ENCODE peak calls at places on chromosomes 4 and X, in nine cellular contexts. L is HFF-Myc; S is A673; Y is CD4-positive, alpha-beta T cell; O is transverse colon; E is ovary; I is lower lobe of right lung; T is pancreas; J is osteocyte. H is an unnamed sample.

GRCh38 chr4:31084806-31085416 is 364.7 kb downstream of the PCDH7 start:
- DNase-seq in L (no peak), S (peak; percentile 51), Y (no peak), O (no peak), E (no peak), I (no peak), T (no peak), J (no peak), H (no peak)

GRCh38 chr4:156977435-156978160 is 6.0 kb upstream of the PDGFC start:
- DNase-seq in L (peak; percentile 89), S (no peak), Y (no peak), O (no peak), E (no peak), I (no peak), T (no peak), J (no peak), H (no peak)

GRCh38 chr4:141417387-141417786 is 196.7 kb downstream of the ZNF330 start:
- DNase-seq in L (no peak), S (no peak), Y (no peak), O (no peak), E (no peak), I (no peak), T (no peak), J (no peak), H (no peak)

GRCh38 chrX:150693782-150694574 is 782 bp downstream of the MTMR1 start:
- DNase-seq in L (peak; percentile 10), S (peak; percentile 19), Y (peak; percentile 27), O (peak; percentile 80), E (peak; percentile 30), I (peak; percentile 76), T (peak; percentile 79), J (no peak), H (no peak)

GRCh38 chrX:19291086-19291485 is 52.6 kb upstream of the PDHA1 start:
- DNase-seq in L (no peak), S (peak; percentile 58), Y (no peak), O (no peak), E (no peak), I (no peak), T (no peak), J (no peak), H (no peak)

GRCh38 chr4:148444296-148445070 is 2.3 kb upstream of the NR3C2 start:
- DNase-seq in L (no peak), S (peak; percentile 47), Y (peak; percentile 38), O (peak; percentile 40), E (peak; percentile 27), I (peak; percentile 60), T (peak; percentile 62), J (no peak), H (peak; percentile 71)

GRCh38 chr4:61572160-61572559 is 372.0 kb downstream of the ADGRL3 start:
- DNase-seq in L (no peak), S (no peak), Y (no peak), O (no peak), E (no peak), I (no peak), T (no peak), J (no peak), H (no peak)

GRCh38 chrX:54043696-54044125 is 562 bp downstream of the PHF8 start:
- DNase-seq in L (no peak), S (no peak), Y (peak; percentile 13), O (peak; percentile 49), E (peak; percentile 35), I (no peak), T (no peak), J (peak; percentile 88), H (peak; percentile 75)

GRCh38 chrX:19593684-19594083 is 78.4 kb upstream of the MAP3K15 start:
- DNase-seq in L (no peak), S (peak; percentile 72), Y (no peak), O (no peak), E (no peak), I (no peak), T (no peak), J (no peak), H (no peak)

GRCh38 chr4:151173751-151174325 is 74.4 kb downstream of the RPS3A start:
- DNase-seq in L (no peak), S (no peak), Y (no peak), O (peak; percentile 39), E (peak; percentile 81), I (no peak), T (no peak), J (no peak), H (no peak)

GRCh38 chrX:147602297-147602696 is 309.4 kb upstream of the FMR1 start:
- DNase-seq in L (no peak), S (peak; percentile 1), Y (no peak), O (no peak), E (no peak), I (no peak), T (no peak), J (no peak), H (no peak)

DNA sequence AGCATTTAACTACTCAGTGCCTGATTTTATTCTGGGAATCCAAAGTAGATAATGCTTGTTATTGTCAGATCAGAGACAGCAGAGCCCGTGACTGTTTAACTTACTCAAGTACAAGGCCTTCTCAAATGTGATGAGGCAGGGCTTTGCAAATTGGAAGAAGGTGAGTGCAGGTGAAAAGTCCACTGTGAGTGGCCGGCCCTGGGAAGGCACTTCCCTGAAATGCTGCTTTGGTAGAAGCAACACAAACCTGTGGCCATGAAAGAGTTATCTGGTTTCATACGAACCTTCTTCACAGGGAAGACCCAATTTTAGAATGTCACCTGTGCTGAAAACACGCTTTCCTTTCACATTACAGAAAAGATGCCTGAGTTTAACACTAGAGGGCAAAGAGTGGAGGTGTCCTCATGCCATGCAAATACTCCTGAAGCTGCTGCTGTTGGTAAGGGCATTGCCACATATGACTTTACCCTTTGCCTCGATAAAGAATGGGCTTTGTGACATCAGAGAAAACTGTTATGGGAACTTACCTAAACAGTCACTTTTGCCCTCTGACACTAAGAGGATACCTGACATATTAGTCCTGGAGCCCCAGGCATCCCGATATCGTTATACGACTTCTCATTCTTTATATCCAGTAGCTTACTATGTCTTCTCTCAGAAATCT is 8.0 kb downstream of the PPARGC1A start:
- DNase-seq in L (no peak), S (no peak), Y (no peak), O (no peak), E (no peak), I (no peak), T (no peak), J (no peak), H (no peak)
- TF ChIP-seq CTCF in L (no peak), S (no peak), Y (no peak), O (no peak), E (no peak), I (no peak), T (no peak), J (no peak), H (peak; percentile 33)

GRCh38 chr4:106304632-106305031 is 11.4 kb downstream of the TBCK start:
- DNase-seq in L (no peak), S (no peak), Y (no peak), O (no peak), E (no peak), I (no peak), T (no peak), J (no peak), H (no peak)
- TF ChIP-seq CTCF in L (no peak), S (no peak), Y (no peak), O (no peak), E (no peak), I (no peak), T (no peak), J (no peak), H (no peak)

DNA sequence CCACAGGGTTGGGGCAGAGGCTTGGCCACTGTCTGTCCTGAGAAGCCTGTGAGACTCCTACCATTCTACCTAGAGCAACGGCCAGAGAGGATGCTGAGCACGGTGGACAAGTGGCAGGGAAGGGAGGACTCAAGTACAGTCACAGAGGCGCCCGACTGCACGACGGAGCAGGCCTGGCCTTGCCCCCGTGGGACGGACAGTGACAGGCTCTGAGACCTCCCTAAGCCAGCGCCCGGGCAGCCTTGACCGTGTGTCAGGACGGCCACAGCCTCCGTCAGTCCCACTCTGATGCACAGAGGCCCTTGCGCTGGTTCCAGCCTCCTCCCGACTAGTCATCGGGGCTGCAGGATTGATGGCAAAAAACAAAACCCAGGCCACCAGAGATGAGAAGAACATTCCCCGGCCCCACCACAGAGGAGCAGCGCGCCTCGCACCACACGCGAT is 36.7 kb upstream of the MXD4 start:
- DNase-seq in L (no peak), S (no peak), Y (no peak), O (no peak), E (no peak), I (no peak), T (no peak), J (peak; percentile 73), H (peak; percentile 65)
- TF ChIP-seq CTCF in L (no peak), S (no peak), Y (no peak), O (no peak), E (no peak), I (no peak), T (no peak), J (no peak), H (no peak)

GRCh38 chr4:41057456-41057855 is 156.9 kb downstream of the APBB2 start:
- DNase-seq in L (no peak), S (no peak), Y (no peak), O (no peak), E (no peak), I (no peak), T (no peak), J (no peak), H (no peak)

GRCh38 chr4:41064953-41065352 is 149.4 kb downstream of the APBB2 start:
- DNase-seq in L (no peak), S (no peak), Y (no peak), O (no peak), E (no peak), I (no peak), T (no peak), J (no peak), H (no peak)

GRCh38 chr4:41061482-41062185 is 152.7 kb downstream of the APBB2 start:
- DNase-seq in L (no peak), S (no peak), Y (no peak), O (no peak), E (no peak), I (no peak), T (no peak), J (no peak), H (no peak)

GRCh38 chr4:41058426-41058825 is 155.9 kb downstream of the APBB2 start:
- DNase-seq in L (no peak), S (no peak), Y (no peak), O (no peak), E (no peak), I (no peak), T (no peak), J (no peak), H (no peak)

DNA sequence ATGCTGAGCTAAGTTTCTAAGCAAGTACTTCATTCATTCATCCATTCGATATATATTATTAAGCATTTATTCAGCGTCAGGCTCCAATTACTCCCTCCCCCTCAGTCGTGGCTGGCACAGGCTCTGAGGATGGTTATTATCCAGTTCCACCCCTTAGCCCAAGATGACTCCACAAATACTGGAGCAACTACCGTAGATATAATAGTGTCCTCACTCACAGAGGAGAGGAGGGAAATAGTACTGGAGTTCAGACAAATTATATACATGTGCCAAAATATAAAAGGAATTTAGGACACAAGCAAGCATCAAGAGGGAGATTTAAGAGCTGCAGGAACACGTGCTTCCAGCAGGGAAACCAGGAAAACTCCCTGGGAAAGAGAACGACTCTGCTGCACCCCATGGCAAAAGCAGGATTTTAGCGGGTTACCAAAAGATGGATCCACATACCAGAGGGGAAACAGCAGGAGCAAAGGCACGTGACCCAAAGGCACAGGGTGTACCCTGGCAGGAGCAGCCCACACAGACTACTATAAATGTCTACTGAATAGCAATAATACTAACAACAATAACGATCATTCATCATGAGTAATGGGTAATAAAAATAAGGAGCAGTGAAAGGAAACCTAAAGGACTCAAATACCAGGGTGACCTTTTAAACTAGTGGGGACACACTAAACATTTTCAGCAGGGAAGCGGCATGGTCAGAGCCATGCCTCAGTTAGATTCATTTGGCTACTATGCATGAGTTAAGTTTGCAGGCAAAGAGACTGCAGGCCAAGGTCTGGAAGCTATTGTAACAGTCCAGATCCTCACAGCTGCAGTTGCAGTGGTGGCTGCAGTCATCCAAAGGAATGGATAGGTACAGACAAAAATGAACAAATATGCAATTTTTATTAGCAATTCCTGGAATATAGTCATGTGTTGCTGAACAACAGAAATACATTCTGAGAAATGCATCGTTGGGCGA is 153.7 kb downstream of the APBB2 start:
- DNase-seq in L (no peak), S (no peak), Y (no peak), O (peak; percentile 24), E (peak; percentile 35), I (no peak), T (no peak), J (no peak), H (no peak)
- TF ChIP-seq CTCF in L (no peak), S (no peak), Y (no peak), O (no peak), E (no peak), I (no peak), T (no peak), J (no peak), H (peak; percentile 27)

H was measured in type B pancreatic cell.